ENCODE peak calls at places on chromosomes 12 and 14, in five cellular contexts. One of them, this sample, is unnamed.

GRCh38 chr12:54216580-54217308 is 28.0 kb upstream of the SMUG1 start:
- DNase-seq in right lobe of liver: peak; percentile 70
- DNase-seq in right atrium auricular region: peak; percentile 76
- DNase-seq in mucosa of descending colon: peak; percentile 77
- DNase-seq in transverse colon: peak; percentile 78
- DNase-seq in this sample: peak; percentile 80

GRCh38 chr14:39469094-39469710 is 37.0 kb upstream of the FBXO33 start:
- DNase-seq in right lobe of liver: no peak
- DNase-seq in right atrium auricular region: no peak
- DNase-seq in mucosa of descending colon: peak; percentile 16
- DNase-seq in transverse colon: peak; percentile 26
- DNase-seq in this sample: peak; percentile 12

GRCh38 chr14:50831704-50832130 is 755 bp upstream of the NIN start:
- DNase-seq in right lobe of liver: no peak
- DNase-seq in right atrium auricular region: no peak
- DNase-seq in mucosa of descending colon: no peak
- DNase-seq in transverse colon: no peak
- DNase-seq in this sample: no peak

GRCh38 chr12:49061157-49061650 is 610 bp upstream of the KMT2D start:
- DNase-seq in right lobe of liver: no peak
- DNase-seq in right atrium auricular region: no peak
- DNase-seq in mucosa of descending colon: no peak
- DNase-seq in transverse colon: no peak
- DNase-seq in this sample: no peak

GRCh38 chr12:53324113-53324778 is 2.8 kb upstream of the AAAS start:
- DNase-seq in right lobe of liver: peak; percentile 60
- DNase-seq in right atrium auricular region: no peak
- DNase-seq in mucosa of descending colon: peak; percentile 44
- DNase-seq in transverse colon: peak; percentile 53
- DNase-seq in this sample: no peak

GRCh38 chr12:117836476-117836875 is 132.3 kb downstream of the KSR2 start:
- DNase-seq in right lobe of liver: no peak
- DNase-seq in right atrium auricular region: no peak
- DNase-seq in mucosa of descending colon: no peak
- DNase-seq in transverse colon: no peak
- DNase-seq in this sample: no peak

GRCh38 chr14:75232597-75232996 is 46.0 kb upstream of the FOS start:
- DNase-seq in right lobe of liver: no peak
- DNase-seq in right atrium auricular region: no peak
- DNase-seq in mucosa of descending colon: no peak
- DNase-seq in transverse colon: no peak
- DNase-seq in this sample: no peak

GRCh38 chr12:130164931-130165330 is 2.7 kb downstream of the FZD10 start:
- DNase-seq in right lobe of liver: no peak
- DNase-seq in right atrium auricular region: no peak
- DNase-seq in mucosa of descending colon: no peak
- DNase-seq in transverse colon: no peak
- DNase-seq in this sample: no peak

GRCh38 chr12:124543591-124544310 is 23.7 kb downstream of the NCOR2 start:
- DNase-seq in right lobe of liver: no peak
- DNase-seq in right atrium auricular region: no peak
- DNase-seq in mucosa of descending colon: no peak
- DNase-seq in transverse colon: no peak
- DNase-seq in this sample: peak; percentile 67

GRCh38 chr14:73764881-73765280 is 50.7 kb upstream of the PNMA1 start:
- DNase-seq in right lobe of liver: peak; percentile 81
- DNase-seq in right atrium auricular region: peak; percentile 81
- DNase-seq in mucosa of descending colon: peak; percentile 77
- DNase-seq in transverse colon: peak; percentile 79
- DNase-seq in this sample: no peak

GRCh38 chr12:3772380-3772779 is 19.5 kb upstream of the CRACR2A start:
- DNase-seq in right lobe of liver: no peak
- DNase-seq in right atrium auricular region: no peak
- DNase-seq in mucosa of descending colon: no peak
- DNase-seq in transverse colon: no peak
- DNase-seq in this sample: peak; percentile 40

GRCh38 chr14:96978525-96979272 is 181.5 kb downstream of the VRK1 start:
- DNase-seq in right lobe of liver: no peak
- DNase-seq in right atrium auricular region: no peak
- DNase-seq in mucosa of descending colon: no peak
- DNase-seq in transverse colon: no peak
- DNase-seq in this sample: no peak

GRCh38 chr12:116454950-116455447 is 104.2 kb upstream of the MAP1LC3B2 start:
- DNase-seq in right lobe of liver: no peak
- DNase-seq in right atrium auricular region: no peak
- DNase-seq in mucosa of descending colon: no peak
- DNase-seq in transverse colon: no peak
- DNase-seq in this sample: peak; percentile 93

GRCh38 chr12:104669057-104669770 is 212.5 kb downstream of the CHST11 start:
- DNase-seq in right lobe of liver: no peak
- DNase-seq in right atrium auricular region: peak; percentile 63
- DNase-seq in mucosa of descending colon: peak; percentile 31
- DNase-seq in transverse colon: peak; percentile 45
- DNase-seq in this sample: peak; percentile 70

GRCh38 chr12:110853856-110854255 is 7.1 kb downstream of the CCDC63 start:
- DNase-seq in right lobe of liver: no peak
- DNase-seq in right atrium auricular region: no peak
- DNase-seq in mucosa of descending colon: no peak
- DNase-seq in transverse colon: no peak
- DNase-seq in this sample: no peak

GRCh38 chr12:2337031-2338010 is 284.5 kb downstream of the CACNA1C start:
- DNase-seq in right lobe of liver: no peak
- DNase-seq in right atrium auricular region: no peak
- DNase-seq in mucosa of descending colon: no peak
- DNase-seq in transverse colon: no peak
- DNase-seq in this sample: no peak

GRCh38 chr12:8697120-8697475 is 693 bp upstream of the RIMKLB start:
- DNase-seq in right lobe of liver: no peak
- DNase-seq in right atrium auricular region: no peak
- DNase-seq in mucosa of descending colon: no peak
- DNase-seq in transverse colon: no peak
- DNase-seq in this sample: peak; percentile 39

GRCh38 chr12:18546399-18546798 is 191.4 kb downstream of the PLCZ1 start:
- DNase-seq in right lobe of liver: no peak
- DNase-seq in right atrium auricular region: no peak
- DNase-seq in mucosa of descending colon: no peak
- DNase-seq in transverse colon: no peak
- DNase-seq in this sample: peak; percentile 70

GRCh38 chr12:89210277-89210676 is 142.0 kb downstream of the DUSP6 start:
- DNase-seq in right lobe of liver: no peak
- DNase-seq in right atrium auricular region: no peak
- DNase-seq in mucosa of descending colon: no peak
- DNase-seq in transverse colon: no peak
- DNase-seq in this sample: no peak

GRCh38 chr12:9928607-9929006 is 3.6 kb downstream of the CLEC2A start:
- DNase-seq in right lobe of liver: no peak
- DNase-seq in right atrium auricular region: no peak
- DNase-seq in mucosa of descending colon: no peak
- DNase-seq in transverse colon: no peak
- DNase-seq in this sample: no peak

GRCh38 chr12:113260127-113260526 is 38.9 kb downstream of the TPCN1 start:
- DNase-seq in right lobe of liver: no peak
- DNase-seq in right atrium auricular region: no peak
- DNase-seq in mucosa of descending colon: no peak
- DNase-seq in transverse colon: no peak
- DNase-seq in this sample: no peak

GRCh38 chr12:108849653-108850052 is 7.7 kb downstream of the SSH1 start:
- DNase-seq in right lobe of liver: no peak
- DNase-seq in right atrium auricular region: no peak
- DNase-seq in mucosa of descending colon: no peak
- DNase-seq in transverse colon: no peak
- DNase-seq in this sample: peak; percentile 28

GRCh38 chr12:3116106-3116898 is 39.1 kb downstream of the TSPAN9 start:
- DNase-seq in right lobe of liver: no peak
- DNase-seq in right atrium auricular region: no peak
- DNase-seq in mucosa of descending colon: no peak
- DNase-seq in transverse colon: no peak
- DNase-seq in this sample: peak; percentile 58

GRCh38 chr12:11499802-11500201 is 104.4 kb upstream of the PRB2 start:
- DNase-seq in right lobe of liver: no peak
- DNase-seq in right atrium auricular region: no peak
- DNase-seq in mucosa of descending colon: no peak
- DNase-seq in transverse colon: no peak
- DNase-seq in this sample: no peak
- H3K4me3 ChIP-seq in right lobe of liver: no peak overlapping the region
- H3K4me3 ChIP-seq in right atrium auricular region: no peak overlapping the region
- H3K4me3 ChIP-seq in mucosa of descending colon: no peak overlapping the region
- H3K4me3 ChIP-seq in transverse colon: no peak overlapping the region
- H3K4me3 ChIP-seq in this sample: no peak overlapping the region

GRCh38 chr14:31967669-31967975 is 109.5 kb upstream of the ARHGAP5 start:
- DNase-seq in right lobe of liver: no peak
- DNase-seq in right atrium auricular region: no peak
- DNase-seq in mucosa of descending colon: no peak
- DNase-seq in transverse colon: no peak
- DNase-seq in this sample: no peak

GRCh38 chr14:31964979-31965734 is 111.9 kb upstream of the ARHGAP5 start:
- DNase-seq in right lobe of liver: no peak
- DNase-seq in right atrium auricular region: no peak
- DNase-seq in mucosa of descending colon: no peak
- DNase-seq in transverse colon: no peak
- DNase-seq in this sample: no peak

GRCh38 chr14:31964490-31964889 is 112.6 kb upstream of the ARHGAP5 start:
- DNase-seq in right lobe of liver: no peak
- DNase-seq in right atrium auricular region: no peak
- DNase-seq in mucosa of descending colon: no peak
- DNase-seq in transverse colon: no peak
- DNase-seq in this sample: no peak

GRCh38 chr14:31966896-31967668 is 110.0 kb upstream of the ARHGAP5 start:
- DNase-seq in right lobe of liver: no peak
- DNase-seq in right atrium auricular region: no peak
- DNase-seq in mucosa of descending colon: no peak
- DNase-seq in transverse colon: no peak
- DNase-seq in this sample: no peak

GRCh38 chr14:31965735-31966598 is 111.1 kb upstream of the ARHGAP5 start:
- DNase-seq in right lobe of liver: no peak
- DNase-seq in right atrium auricular region: no peak
- DNase-seq in mucosa of descending colon: no peak
- DNase-seq in transverse colon: no peak
- DNase-seq in this sample: peak; percentile 46
- TF ChIP-seq CTCF in right lobe of liver: no peak
- TF ChIP-seq CTCF in right atrium auricular region: no peak
- TF ChIP-seq CTCF in mucosa of descending colon: no peak
- TF ChIP-seq CTCF in transverse colon: no peak
- TF ChIP-seq CTCF in this sample: no peak

DNA sequence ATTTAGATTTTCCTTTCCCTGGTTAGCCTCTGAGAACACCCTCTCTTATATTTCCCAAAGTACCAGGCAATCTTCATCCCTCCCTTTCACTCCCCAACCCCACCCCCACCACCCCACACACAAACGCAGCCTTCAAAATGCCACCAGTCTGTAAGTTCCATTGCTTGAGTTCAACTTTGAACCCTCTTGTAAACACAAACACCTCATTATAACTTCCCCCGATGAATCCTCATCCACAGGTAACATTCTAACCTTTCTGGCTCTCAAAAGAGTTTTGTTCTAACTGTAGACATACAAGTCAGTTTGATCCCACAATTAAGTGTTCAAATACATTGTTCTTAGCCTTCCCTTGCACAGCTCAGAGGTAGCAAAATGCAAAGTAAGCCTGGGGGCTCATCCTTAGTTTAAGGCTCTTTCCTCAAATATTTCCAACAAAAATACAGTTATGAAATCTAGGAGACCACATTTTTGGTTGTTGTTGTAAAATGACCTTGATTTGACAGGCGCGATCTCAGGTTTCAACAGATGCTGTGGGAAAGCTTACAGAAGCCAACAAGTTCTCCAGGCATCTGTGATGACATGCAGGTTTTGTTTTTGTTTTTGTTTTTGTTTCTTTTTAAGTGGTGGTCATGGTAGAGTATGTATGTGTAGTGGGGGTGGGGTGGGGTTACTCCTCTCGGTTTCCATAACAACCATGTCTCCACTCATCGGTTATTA is 199.6 kb upstream of the FOXN3 start:
- DNase-seq in right lobe of liver: no peak
- DNase-seq in right atrium auricular region: no peak
- DNase-seq in mucosa of descending colon: peak; percentile 48
- DNase-seq in transverse colon: no peak
- DNase-seq in this sample: peak; percentile 67
- H3K4me3 ChIP-seq in right lobe of liver: no peak overlapping the region
- H3K4me3 ChIP-seq in right atrium auricular region: peak overlapping the region; percentile 79
- H3K4me3 ChIP-seq in mucosa of descending colon: no peak overlapping the region
- H3K4me3 ChIP-seq in transverse colon: no peak overlapping the region
- H3K4me3 ChIP-seq in this sample: no peak overlapping the region

GRCh38 chr14:36056846-36057245 is 119.7 kb downstream of the PTCSC3 start:
- DNase-seq in right lobe of liver: no peak
- DNase-seq in right atrium auricular region: no peak
- DNase-seq in mucosa of descending colon: no peak
- DNase-seq in transverse colon: no peak
- DNase-seq in this sample: no peak
- TF ChIP-seq CTCF in right lobe of liver: no peak
- TF ChIP-seq CTCF in right atrium auricular region: no peak
- TF ChIP-seq CTCF in mucosa of descending colon: no peak
- TF ChIP-seq CTCF in transverse colon: no peak
- TF ChIP-seq CTCF in this sample: no peak

GRCh38 chr12:31057671-31058070 is 16.0 kb upstream of the DDX11 start:
- DNase-seq in right lobe of liver: no peak
- DNase-seq in right atrium auricular region: no peak
- DNase-seq in mucosa of descending colon: no peak
- DNase-seq in transverse colon: no peak
- DNase-seq in this sample: no peak
- H3K4me3 ChIP-seq in right lobe of liver: no peak overlapping the region
- H3K4me3 ChIP-seq in right atrium auricular region: no peak overlapping the region
- H3K4me3 ChIP-seq in mucosa of descending colon: no peak overlapping the region
- H3K4me3 ChIP-seq in transverse colon: no peak overlapping the region
- H3K4me3 ChIP-seq in this sample: no peak overlapping the region

GRCh38 chr12:122882908-122883563 is 12.9 kb downstream of the VPS37B start:
- DNase-seq in right lobe of liver: no peak
- DNase-seq in right atrium auricular region: no peak
- DNase-seq in mucosa of descending colon: no peak
- DNase-seq in transverse colon: no peak
- DNase-seq in this sample: no peak

GRCh38 chr12:122884091-122884826 is 11.7 kb downstream of the VPS37B start:
- DNase-seq in right lobe of liver: no peak
- DNase-seq in right atrium auricular region: no peak
- DNase-seq in mucosa of descending colon: no peak
- DNase-seq in transverse colon: no peak
- DNase-seq in this sample: no peak

GRCh38 chr12:122880155-122880605 is 15.7 kb downstream of the VPS37B start:
- DNase-seq in right lobe of liver: no peak
- DNase-seq in right atrium auricular region: no peak
- DNase-seq in mucosa of descending colon: no peak
- DNase-seq in transverse colon: no peak
- DNase-seq in this sample: peak; percentile 90

GRCh38 chr12:122878780-122879612 is 16.9 kb downstream of the VPS37B start:
- DNase-seq in right lobe of liver: no peak
- DNase-seq in right atrium auricular region: no peak
- DNase-seq in mucosa of descending colon: no peak
- DNase-seq in transverse colon: no peak
- DNase-seq in this sample: no peak

DNA sequence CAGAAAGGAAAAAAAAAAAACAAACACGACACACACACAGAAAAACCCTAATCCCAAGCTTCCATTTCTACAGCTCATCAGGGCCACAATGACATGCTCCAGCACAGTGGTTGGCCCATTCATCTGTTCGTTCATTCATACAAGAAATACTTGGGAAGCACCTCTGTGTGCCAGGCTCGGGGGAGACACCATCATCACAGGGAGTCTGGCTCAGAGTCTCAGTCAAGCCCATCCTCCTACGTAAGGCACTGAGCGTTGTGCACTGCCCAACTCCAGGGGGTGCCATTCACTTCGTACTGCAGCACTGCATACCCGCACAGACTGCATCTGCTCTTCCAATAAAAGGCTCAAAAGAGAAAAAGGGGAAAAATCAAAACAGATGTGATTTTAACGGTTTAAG is 15.3 kb downstream of the VPS37B start:
- DNase-seq in right lobe of liver: no peak
- DNase-seq in right atrium auricular region: no peak
- DNase-seq in mucosa of descending colon: no peak
- DNase-seq in transverse colon: no peak
- DNase-seq in this sample: peak; percentile 64
- TF ChIP-seq CTCF in right lobe of liver: no peak
- TF ChIP-seq CTCF in right atrium auricular region: no peak
- TF ChIP-seq CTCF in mucosa of descending colon: no peak
- TF ChIP-seq CTCF in transverse colon: no peak
- TF ChIP-seq CTCF in this sample: peak; percentile 58

This sample was measured in fibroblast of villous mesenchyme.